ENCODE peak calls at places on chromosomes 13 and 19, in nine cellular contexts. W is fibroblast of lung, U is transverse colon, X is tibial artery, E is heart left ventricle, Z is GM12878, L is heart right ventricle, O is mammary epithelial cell, H is neural progenitor cell. V is an unnamed sample.

GRCh38 chr19:45508931-45509691 is 1.8 kb downstream of the VASP start:
- DNase-seq in W (peak), E (peak), X (peak), L (peak), O (no peak), Z (peak), U (peak), H (peak), V (peak)

GRCh38 chr19:55620410-55620809 is 4.0 kb downstream of the ZNF784 start:
- DNase-seq in X (no peak), U (no peak), W (no peak), L (no peak), Z (no peak), H (no peak), E (no peak), O (no peak), V (peak)

GRCh38 chr19:50465000-50465399 is 11.3 kb upstream of the EMC10 start:
- DNase-seq in U (no peak), W (no peak), X (no peak), O (no peak), L (no peak), Z (no peak), E (peak), H (no peak), V (peak)

GRCh38 chr13:39102981-39103490 is 64.8 kb downstream of the NHLRC3 start:
- DNase-seq in E (no peak), Z (no peak), H (no peak), O (no peak), W (no peak), X (no peak), L (no peak), U (no peak), V (no peak)

GRCh38 chr13:39148513-39148961 is 110.3 kb downstream of the NHLRC3 start:
- DNase-seq in L (no peak), W (peak), H (peak), X (no peak), U (no peak), Z (no peak), E (no peak), O (peak), V (no peak)

GRCh38 chr19:36152886-36153525 is 759 bp upstream of the COX7A1 start:
- DNase-seq in E (no peak), U (no peak), L (no peak), Z (no peak), O (no peak), H (no peak), X (no peak), W (no peak), V (no peak)

GRCh38 chr19:38265213-38265861 is 964 bp downstream of the SPINT2 start:
- DNase-seq in L (no peak), W (no peak), E (no peak), H (no peak), Z (no peak), U (peak), X (no peak), O (peak), V (no peak)

GRCh38 chr19:7622933-7623685 is 6.2 kb downstream of the XAB2 start:
- DNase-seq in U (no peak), H (no peak), O (no peak), X (no peak), W (no peak), L (no peak), E (no peak), Z (no peak), V (no peak)

GRCh38 chr19:17294051-17294891 is 9.0 kb downstream of the ABHD8 start:
- DNase-seq in Z (no peak), W (no peak), X (no peak), E (no peak), H (peak), O (no peak), U (peak), L (no peak), V (peak)

GRCh38 chr13:20664304-20664703 is 39.2 kb upstream of the IL17D start:
- DNase-seq in W (no peak), Z (no peak), L (no peak), X (no peak), H (no peak), O (no peak), E (no peak), U (no peak), V (no peak)

GRCh38 chr19:55196803-55197202 is 12.5 kb downstream of the PTPRH start:
- DNase-seq in O (peak), E (no peak), L (no peak), W (no peak), X (no peak), H (no peak), Z (no peak), U (no peak), V (no peak)

GRCh38 chr19:40603071-40603718 is 2.0 kb downstream of the LTBP4 start:
- DNase-seq in X (no peak), L (no peak), H (peak), U (no peak), O (peak), W (no peak), Z (no peak), E (no peak), V (no peak)

GRCh38 chr19:51799311-51799997 is 4.5 kb downstream of the FPR3 start:
- DNase-seq in U (peak), X (peak), E (peak), O (peak), W (peak), H (no peak), Z (no peak), L (peak), V (no peak)

GRCh38 chr19:40219721-40220276 is 1.6 kb upstream of the TTC9B start:
- DNase-seq in H (no peak), X (no peak), Z (no peak), E (no peak), L (no peak), O (peak), U (no peak), W (peak), V (no peak)

GRCh38 chr13:104491951-104492350 is 1425.7 kb upstream of the SLC10A2 start:
- DNase-seq in L (no peak), Z (no peak), H (no peak), W (no peak), O (no peak), X (no peak), E (no peak), U (no peak), V (no peak)

GRCh38 chr13:110244096-110244830 is 62.7 kb downstream of the COL4A1 start:
- DNase-seq in L (peak), W (peak), U (no peak), O (no peak), Z (no peak), X (peak), E (no peak), H (no peak), V (no peak)

GRCh38 chr19:16113727-16114126 is 2.0 kb downstream of the RAB8A start:
- DNase-seq in E (no peak), X (no peak), O (no peak), L (no peak), W (no peak), H (no peak), Z (no peak), U (no peak), V (no peak)

GRCh38 chr13:63249411-63249810 is 1833.8 kb upstream of the PCDH20 start:
- DNase-seq in H (no peak), Z (no peak), U (no peak), E (no peak), W (no peak), O (no peak), L (no peak), X (no peak), V (no peak)

GRCh38 chr19:15701757-15702589 is 25.9 kb upstream of the OR10H2 start:
- DNase-seq in E (no peak), H (no peak), U (peak), W (no peak), L (no peak), Z (no peak), O (peak), X (no peak), V (no peak)

GRCh38 chr19:16969127-16969526 is 57.5 kb downstream of the CPAMD8 start:
- DNase-seq in Z (no peak), E (no peak), H (no peak), L (no peak), O (peak), W (no peak), X (no peak), U (no peak), V (no peak)

GRCh38 chr13:51717786-51718398 is 86.1 kb downstream of the DHRS12 start:
- DNase-seq in X (no peak), E (no peak), U (no peak), W (no peak), L (no peak), H (no peak), Z (no peak), O (no peak), V (no peak)

GRCh38 chr13:25943666-25944065 is 108.2 kb downstream of the SHISA2 start:
- DNase-seq in L (no peak), U (no peak), X (no peak), E (no peak), W (peak), O (no peak), H (no peak), Z (no peak), V (no peak)

GRCh38 chr19:6717441-6717971 is 2.9 kb downstream of the C3 start:
- DNase-seq in X (no peak), O (no peak), Z (no peak), H (no peak), U (no peak), E (no peak), W (peak), L (no peak), V (no peak)

GRCh38 chr13:34352958-34353357 is 535.0 kb downstream of the RFC3 start:
- DNase-seq in E (no peak), X (no peak), H (no peak), Z (no peak), U (no peak), W (no peak), O (no peak), L (no peak), V (no peak)

GRCh38 chr13:65932013-65932412 is 1298.1 kb downstream of the PCDH9 start:
- DNase-seq in E (no peak), U (no peak), O (no peak), H (no peak), X (no peak), Z (no peak), W (no peak), L (no peak), V (no peak)

GRCh38 chr19:5263615-5264014 is 77.0 kb downstream of the PTPRS start:
- DNase-seq in L (no peak), E (peak), X (no peak), W (no peak), Z (no peak), U (no peak), O (no peak), H (no peak), V (peak)

GRCh38 chr13:82224806-82225205 is 1657.5 kb downstream of the SLITRK1 start:
- DNase-seq in U (no peak), Z (no peak), E (no peak), X (no peak), H (no peak), L (no peak), W (no peak), O (no peak), V (no peak)

GRCh38 chr19:56177564-56178243 is 1.9 kb downstream of the GALP start:
- DNase-seq in E (no peak), H (no peak), L (no peak), U (no peak), Z (no peak), X (no peak), O (no peak), W (no peak), V (no peak)

GRCh38 chr13:40517486-40518311 is 148.7 kb downstream of the FOXO1 start:
- DNase-seq in E (no peak), X (no peak), W (no peak), U (no peak), H (no peak), Z (peak), L (no peak), O (no peak), V (no peak)

GRCh38 chr13:100637380-100637779 is 37.2 kb downstream of the TMTC4 start:
- DNase-seq in X (no peak), W (no peak), H (no peak), O (no peak), U (no peak), E (no peak), L (no peak), Z (no peak), V (no peak)

GRCh38 chr19:46076031-46076880 is 35.5 kb upstream of the IGFL4 start:
- DNase-seq in H (no peak), U (no peak), E (no peak), O (no peak), X (no peak), W (no peak), L (no peak), Z (no peak), V (no peak)

GRCh38 chr13:40261361-40261760 is 405.1 kb downstream of the FOXO1 start:
- DNase-seq in H (no peak), W (no peak), X (no peak), Z (no peak), O (no peak), L (no peak), E (no peak), U (no peak), V (no peak)

GRCh38 chr13:112961457-112962369 is 7.3 kb upstream of the MCF2L start:
- DNase-seq in H (no peak), O (no peak), W (no peak), X (peak), Z (no peak), L (no peak), E (no peak), U (peak), V (peak)

GRCh38 chr13:112958127-112958989 is 10.7 kb upstream of the MCF2L start:
- DNase-seq in X (peak), Z (no peak), L (no peak), H (no peak), W (no peak), U (no peak), E (no peak), O (no peak), V (no peak)

GRCh38 chr13:112959206-112959605 is 9.8 kb upstream of the MCF2L start:
- DNase-seq in X (peak), E (peak), U (no peak), Z (no peak), O (no peak), L (peak), H (no peak), W (no peak), V (no peak)

GRCh38 chr13:112960671-112961070 is 8.3 kb upstream of the MCF2L start:
- DNase-seq in H (no peak), O (no peak), E (no peak), W (no peak), L (no peak), X (peak), U (no peak), Z (no peak), V (no peak)

GRCh38 chr13:112959701-112960542 is 9.1 kb upstream of the MCF2L start:
- DNase-seq in U (no peak), Z (no peak), X (peak), O (no peak), H (no peak), W (no peak), L (no peak), E (no peak), V (peak)
- H3K27ac ChIP-seq in U (no peak), Z (no peak), X (no peak), O (no peak), H (no peak), W (no peak), L (peak), E (peak), V (no peak)

DNA sequence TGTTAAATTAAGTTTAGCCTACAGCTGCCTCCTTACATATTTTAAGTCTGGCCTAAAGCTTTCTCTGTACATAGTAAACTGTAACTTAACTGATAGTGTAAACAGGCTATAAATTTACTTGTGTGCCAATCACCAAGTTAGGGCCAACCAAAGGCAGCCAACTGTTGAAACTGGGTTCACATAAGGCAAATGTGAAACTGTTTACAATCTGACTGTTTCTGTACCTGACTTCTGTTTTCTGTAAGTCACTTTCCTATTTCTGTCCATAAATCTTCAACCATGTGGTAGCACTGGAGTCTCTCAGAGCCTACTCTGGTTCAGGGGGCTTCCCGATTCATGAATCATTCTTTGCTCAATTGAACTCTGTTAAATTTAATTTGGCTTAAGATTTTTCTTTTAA is 103.1 kb downstream of the RAP2A start:
- DNase-seq in W (no peak), X (no peak), U (no peak), H (no peak), Z (peak), O (no peak), E (no peak), L (no peak), V (no peak)
- H3K27ac ChIP-seq in W (no peak), X (no peak), U (no peak), H (no peak), Z (no peak), O (no peak), E (no peak), L (no peak), V (no peak)

GRCh38 chr13:21849323-21849722 is 178.4 kb downstream of the FGF9 start:
- DNase-seq in Z (peak), L (no peak), E (no peak), O (peak), X (no peak), W (peak), U (no peak), H (peak), V (no peak)
- H3K27ac ChIP-seq in Z (no peak), L (no peak), E (no peak), O (no peak), X (no peak), W (no peak), U (no peak), H (no peak), V (no peak)

GRCh38 chr13:44293908-44294735 is 79.5 kb upstream of the SERP2 start:
- DNase-seq in O (no peak), U (no peak), Z (no peak), H (no peak), L (no peak), X (no peak), E (no peak), W (peak), V (no peak)

GRCh38 chr13:44296856-44297255 is 76.8 kb upstream of the SERP2 start:
- DNase-seq in L (no peak), X (no peak), H (no peak), O (no peak), E (peak), W (no peak), Z (no peak), U (no peak), V (no peak)

GRCh38 chr13:44293354-44293753 is 80.3 kb upstream of the SERP2 start:
- DNase-seq in W (no peak), Z (no peak), X (no peak), H (no peak), U (no peak), L (no peak), E (no peak), O (no peak), V (no peak)

GRCh38 chr13:44294868-44295267 is 78.8 kb upstream of the SERP2 start:
- DNase-seq in L (no peak), U (no peak), W (no peak), X (no peak), Z (no peak), E (no peak), O (no peak), H (no peak), V (no peak)

DNA sequence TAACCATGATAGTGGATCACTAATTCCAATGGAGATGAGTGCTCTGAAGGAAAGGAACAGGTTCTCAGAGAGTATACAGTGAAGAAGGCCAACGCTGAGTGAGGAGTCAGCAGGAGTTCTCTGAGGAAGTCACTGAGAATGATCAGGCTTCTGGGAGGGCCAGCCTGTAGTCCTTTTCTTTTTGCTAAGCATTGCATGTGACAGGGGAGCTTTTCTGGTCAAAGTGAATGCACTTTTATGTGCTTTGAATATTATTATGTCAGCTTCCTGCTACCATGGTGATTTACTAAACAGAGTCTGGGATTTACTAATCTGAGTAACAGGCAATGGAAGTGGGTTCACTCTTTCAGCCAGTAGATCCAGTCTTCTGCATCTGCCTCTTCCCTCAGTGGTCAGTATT is 81.1 kb upstream of the SERP2 start:
- DNase-seq in H (no peak), X (no peak), E (no peak), L (peak), O (no peak), Z (no peak), U (no peak), W (no peak), V (no peak)
- H3K27ac ChIP-seq in H (no peak), X (peak), E (no peak), L (peak), O (no peak), Z (no peak), U (peak), W (no peak), V (no peak)

DNA sequence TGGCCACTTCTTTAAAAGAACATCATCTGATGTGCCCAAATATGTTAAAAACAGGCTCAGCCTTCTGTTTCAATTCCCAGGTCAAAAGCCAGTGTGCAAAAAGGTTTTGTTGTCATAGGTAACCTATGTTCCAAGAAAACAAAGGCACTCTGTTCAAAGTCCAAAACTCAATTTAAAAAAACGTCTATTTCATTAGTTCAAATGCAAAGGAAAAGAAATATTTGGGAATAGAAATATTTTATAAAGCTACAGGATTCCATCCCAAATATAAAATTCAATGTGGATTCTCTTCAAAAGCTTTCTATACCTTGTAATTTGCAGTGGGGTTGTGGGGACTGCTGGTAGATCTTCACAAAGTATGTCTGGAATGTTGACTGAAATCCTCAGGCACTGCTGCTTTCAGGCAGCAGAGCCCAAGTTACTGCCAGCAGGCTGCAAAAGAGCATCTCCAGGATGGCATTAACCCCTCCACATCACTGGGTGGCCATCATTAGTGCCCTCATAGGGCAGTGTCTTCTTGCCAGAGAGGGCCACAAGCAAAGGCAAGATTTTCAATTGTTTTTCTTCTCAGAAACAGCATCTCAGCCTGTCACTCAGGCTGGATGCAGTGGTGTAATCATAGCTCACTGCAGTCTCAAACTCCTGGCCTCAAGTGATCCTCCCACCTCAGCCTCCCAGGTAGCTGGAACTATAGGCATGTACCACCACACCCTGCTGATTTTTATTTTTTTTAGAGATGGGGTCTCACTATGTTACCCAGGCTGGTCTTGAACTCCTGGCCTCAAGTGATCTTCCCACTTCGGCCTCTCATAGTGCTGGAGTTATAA is 22.8 kb upstream of the STK24 start:
- DNase-seq in E (no peak), H (peak), X (no peak), U (no peak), W (no peak), L (no peak), Z (no peak), O (no peak), V (no peak)
- H3K27ac ChIP-seq in E (no peak), H (no peak), X (no peak), U (no peak), W (no peak), L (no peak), Z (no peak), O (no peak), V (no peak)

V was measured in left lung.